ENCODE peak calls at places on chromosomes 7 and 10, in ten cellular contexts. C is HCT116; V is stomach; J is tibial artery; F is right lobe of liver; S is kidney; I is CD8-positive, alpha-beta T cell; Z is upper lobe of left lung; K is endodermal cell; M is left ventricle myocardium inferior. B is an unnamed sample.
A peak's percentile ranks its signal among the peaks of the same experiment; 100 is the strongest.

GRCh38 chr7:26584964-26585650 is 279.3 kb downstream of the SKAP2 start:
- DNase-seq in C (no peak), V (no peak), J (no peak), F (no peak), S (no peak), I (no peak), Z (no peak), K (no peak), M (no peak), B (no peak)

GRCh38 chr7:2734761-2735571 is 47.0 kb downstream of the AMZ1 start:
- DNase-seq in C (no peak), V (peak; percentile 26), J (peak; percentile 76), F (no peak), S (peak; percentile 78), I (no peak), Z (peak; percentile 56), K (no peak), M (peak; percentile 60), B (peak; percentile 60)

GRCh38 chr7:6237002-6237401 is 35.4 kb downstream of the CYTH3 start:
- DNase-seq in C (no peak), V (no peak), J (no peak), F (no peak), S (no peak), I (no peak), Z (no peak), K (no peak), M (no peak), B (no peak)

GRCh38 chr10:132448248-132448731 is 51.3 kb downstream of the PWWP2B start:
- DNase-seq in C (peak; percentile 54), V (peak; percentile 91), J (no peak), F (peak; percentile 86), S (peak; percentile 88), I (peak; percentile 37), Z (peak; percentile 96), K (peak; percentile 93), M (peak; percentile 55), B (peak; percentile 90)

GRCh38 chr7:6338551-6339274 is 66.3 kb upstream of the CYTH3 start:
- DNase-seq in C (no peak), V (peak; percentile 43), J (no peak), F (no peak), S (no peak), I (no peak), Z (no peak), K (no peak), M (peak; percentile 31), B (no peak)

GRCh38 chr10:133564816-133565215 is 567 bp downstream of the SYCE1 start:
- DNase-seq in C (no peak), V (no peak), J (no peak), F (no peak), S (no peak), I (no peak), Z (no peak), K (no peak), M (no peak), B (no peak)

GRCh38 chr10:28664369-28664740 is 13.0 kb upstream of the BAMBI start:
- DNase-seq in C (no peak), V (no peak), J (peak; percentile 77), F (no peak), S (no peak), I (no peak), Z (no peak), K (no peak), M (no peak), B (no peak)

GRCh38 chr10:114708717-114709352 is 50.8 kb upstream of the ABLIM1 start:
- DNase-seq in C (peak; percentile 52), V (no peak), J (no peak), F (no peak), S (no peak), I (no peak), Z (no peak), K (peak; percentile 58), M (no peak), B (no peak)

GRCh38 chr7:100053201-100053600 is 3.6 kb downstream of the ZSCAN21 start:
- DNase-seq in C (peak; percentile 57), V (peak; percentile 50), J (no peak), F (no peak), S (peak; percentile 9), I (no peak), Z (no peak), K (peak; percentile 70), M (no peak), B (peak; percentile 64)

DNA sequence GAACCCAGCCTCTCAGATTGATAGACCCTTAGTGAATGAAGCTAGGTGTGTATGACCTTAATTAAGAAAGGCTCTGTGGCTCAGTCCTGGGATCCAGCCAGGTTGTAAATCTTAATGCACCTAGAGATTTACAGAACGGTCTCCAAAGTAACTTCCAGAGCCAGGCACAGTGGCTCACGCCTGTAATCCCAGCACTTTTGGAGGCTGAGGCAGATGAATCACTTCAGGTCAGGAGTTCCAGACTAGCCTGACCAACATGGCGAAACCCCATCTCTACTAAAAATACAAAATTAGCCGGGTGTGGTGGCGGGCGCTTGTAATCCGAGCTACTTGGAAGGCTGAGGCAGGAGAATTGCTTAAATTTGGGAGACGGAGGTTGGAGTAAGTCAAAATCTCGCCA is 24.3 kb downstream of the CALHM2 start:
- DNase-seq in C (no peak), V (no peak), J (peak; percentile 17), F (no peak), S (no peak), I (no peak), Z (no peak), K (no peak), M (no peak), B (no peak)
- H3K36me3 ChIP-seq in C (peaks cover 83% of the 10 kb centered on the region), V (peaks cover 98% of the 10 kb centered on the region), J (peaks cover 41% of the 10 kb centered on the region), F (peaks cover 14% of the 10 kb centered on the region), S (peaks cover 35% of the 10 kb centered on the region), I (peaks cover 30% of the 10 kb centered on the region), Z (peaks cover 48% of the 10 kb centered on the region), K (peaks cover 90% of the 10 kb centered on the region), M (peaks cover 87% of the 10 kb centered on the region), B (peaks cover 12% of the 10 kb centered on the region)

DNA sequence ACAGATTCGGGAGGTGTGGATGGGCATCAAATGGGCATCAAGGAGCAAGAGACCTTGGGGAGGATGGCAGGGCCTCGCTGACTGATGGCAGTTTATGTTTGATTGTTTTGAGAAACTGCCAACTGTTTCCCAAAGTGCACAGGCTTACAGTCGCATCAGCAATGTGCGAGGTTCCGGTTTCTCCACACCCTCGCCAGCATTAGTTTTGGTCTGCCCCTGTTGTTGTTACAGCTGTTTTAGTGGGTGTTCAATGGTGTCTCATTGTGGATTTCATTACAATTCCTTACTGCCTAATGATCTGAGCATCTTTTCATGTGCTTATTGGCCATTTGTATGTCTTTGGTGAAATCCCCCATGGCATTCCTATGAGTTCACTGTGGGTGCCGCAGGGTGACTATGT is 24.4 kb downstream of the AKR1E2 start:
- DNase-seq in C (no peak), V (no peak), J (no peak), F (no peak), S (no peak), I (no peak), Z (no peak), K (no peak), M (no peak), B (no peak)
- H3K4me3 ChIP-seq in C (no peak overlapping the region), V (no peak overlapping the region), J (no peak overlapping the region), F (no peak overlapping the region), S (no peak overlapping the region), I (no peak overlapping the region), Z (no peak overlapping the region), K (no peak overlapping the region), M (no peak overlapping the region), B (no peak overlapping the region)

GRCh38 chr10:128098631-128099030 is 27.6 kb downstream of the MKI67 start:
- DNase-seq in C (no peak), V (no peak), J (no peak), F (no peak), S (no peak), I (no peak), Z (no peak), K (no peak), M (no peak), B (no peak)
- H3K36me3 ChIP-seq in C (peaks cover 55% of the 10 kb centered on the region), V (peaks cover 19% of the 10 kb centered on the region), J (no peaks in the 10 kb centered on the region), F (no peaks in the 10 kb centered on the region), S (no peaks in the 10 kb centered on the region), I (no peaks in the 10 kb centered on the region), Z (no peaks in the 10 kb centered on the region), K (peaks cover 62% of the 10 kb centered on the region), M (no peaks in the 10 kb centered on the region), B (no peaks in the 10 kb centered on the region)

GRCh38 chr10:70781461-70782051 is 3.6 kb downstream of the TBATA start:
- DNase-seq in C (no peak), V (no peak), J (no peak), F (no peak), S (no peak), I (no peak), Z (no peak), K (no peak), M (no peak), B (no peak)

GRCh38 chr10:70779685-70780369 is 5.3 kb downstream of the TBATA start:
- DNase-seq in C (no peak), V (no peak), J (no peak), F (no peak), S (no peak), I (no peak), Z (peak; percentile 51), K (peak; percentile 35), M (no peak), B (no peak)

GRCh38 chr10:70779088-70779487 is 6.1 kb downstream of the TBATA start:
- DNase-seq in C (no peak), V (no peak), J (no peak), F (no peak), S (no peak), I (no peak), Z (peak; percentile 7), K (peak; percentile 41), M (no peak), B (no peak)

GRCh38 chr10:70780370-70780760 is 4.8 kb downstream of the TBATA start:
- DNase-seq in C (no peak), V (no peak), J (no peak), F (no peak), S (no peak), I (no peak), Z (no peak), K (no peak), M (no peak), B (no peak)

DNA sequence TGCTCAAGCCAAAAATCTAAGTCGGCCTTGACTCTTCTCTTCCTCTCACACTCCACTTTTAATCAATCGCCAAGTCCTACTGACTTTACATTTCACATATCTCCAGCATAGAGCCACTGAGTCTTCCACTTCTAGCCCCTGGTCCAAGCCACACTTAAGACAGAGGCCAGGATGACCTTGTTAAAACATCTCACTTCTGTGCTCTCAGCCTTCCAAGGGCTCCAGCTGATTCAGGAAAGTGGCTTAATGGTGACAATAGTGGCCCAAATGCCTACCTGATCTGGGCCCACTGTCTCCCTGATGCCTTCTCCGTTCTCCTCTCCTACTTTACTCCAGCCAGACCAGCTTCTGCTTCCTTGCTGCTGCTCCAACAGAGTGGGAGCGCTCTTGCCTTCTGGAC is 4.4 kb downstream of the TBATA start:
- DNase-seq in C (no peak), V (no peak), J (no peak), F (no peak), S (no peak), I (no peak), Z (no peak), K (no peak), M (no peak), B (no peak)
- H3K4me3 ChIP-seq in C (no peak overlapping the region), V (no peak overlapping the region), J (no peak overlapping the region), F (no peak overlapping the region), S (no peak overlapping the region), I (no peak overlapping the region), Z (no peak overlapping the region), K (no peak overlapping the region), M (no peak overlapping the region), B (no peak overlapping the region)

GRCh38 chr10:15305634-15306033 is 65.5 kb downstream of the FAM171A1 start:
- DNase-seq in C (no peak), V (no peak), J (no peak), F (no peak), S (no peak), I (no peak), Z (no peak), K (no peak), M (no peak), B (no peak)
- H3K36me3 ChIP-seq in C (no peaks in the 10 kb centered on the region), V (no peaks in the 10 kb centered on the region), J (no peaks in the 10 kb centered on the region), F (no peaks in the 10 kb centered on the region), S (no peaks in the 10 kb centered on the region), I (no peaks in the 10 kb centered on the region), Z (no peaks in the 10 kb centered on the region), K (no peaks in the 10 kb centered on the region), M (no peaks in the 10 kb centered on the region), B (no peaks in the 10 kb centered on the region)

B was measured in mucosa of descending colon.